ENCODE peak calls at places on chromosome 4, in eight cellular contexts. One of them, this sample, is unnamed.

GRCh38 chr4:54930226-54930625 is 195.2 kb downstream of the KDR start:
- DNase-seq in MM.1S: no peak
- DNase-seq in K562: no peak
- DNase-seq in mesendoderm: no peak
- DNase-seq in lung: no peak
- DNase-seq in CD4-positive, alpha-beta memory T cell: no peak
- DNase-seq in A549: no peak
- DNase-seq in neural progenitor cell: no peak
- DNase-seq in this sample: peak

GRCh38 chr4:38891051-38891738 is 23.6 kb downstream of the FAM114A1 start:
- DNase-seq in lung: no peak
- DNase-seq in A549: no peak
- DNase-seq in CD4-positive, alpha-beta memory T cell: no peak
- DNase-seq in MM.1S: no peak
- DNase-seq in K562: no peak
- DNase-seq in neural progenitor cell: no peak
- DNase-seq in mesendoderm: no peak
- DNase-seq in this sample: no peak

GRCh38 chr4:156545003-156545785 is 426.4 kb downstream of the PDGFC start:
- DNase-seq in K562: no peak
- DNase-seq in A549: no peak
- DNase-seq in lung: no peak
- DNase-seq in neural progenitor cell: no peak
- DNase-seq in MM.1S: no peak
- DNase-seq in CD4-positive, alpha-beta memory T cell: no peak
- DNase-seq in mesendoderm: no peak
- DNase-seq in this sample: no peak

GRCh38 chr4:171846232-171846631 is 33.0 kb downstream of the GALNTL6 start:
- DNase-seq in A549: no peak
- DNase-seq in K562: peak
- DNase-seq in neural progenitor cell: peak
- DNase-seq in MM.1S: peak
- DNase-seq in lung: no peak
- DNase-seq in mesendoderm: peak
- DNase-seq in CD4-positive, alpha-beta memory T cell: no peak
- DNase-seq in this sample: no peak

GRCh38 chr4:127732623-127733199 is 2.5 kb downstream of the SLC25A31 start:
- DNase-seq in CD4-positive, alpha-beta memory T cell: no peak
- DNase-seq in neural progenitor cell: peak
- DNase-seq in A549: peak
- DNase-seq in lung: no peak
- DNase-seq in K562: peak
- DNase-seq in mesendoderm: peak
- DNase-seq in MM.1S: peak
- DNase-seq in this sample: no peak

GRCh38 chr4:145709336-145709735 is 29.4 kb downstream of the C4orf51 start:
- DNase-seq in mesendoderm: no peak
- DNase-seq in lung: no peak
- DNase-seq in CD4-positive, alpha-beta memory T cell: no peak
- DNase-seq in MM.1S: peak
- DNase-seq in K562: no peak
- DNase-seq in neural progenitor cell: no peak
- DNase-seq in A549: no peak
- DNase-seq in this sample: no peak

GRCh38 chr4:146099585-146099984 is 75.9 kb upstream of the LSM6 start:
- DNase-seq in lung: no peak
- DNase-seq in K562: no peak
- DNase-seq in mesendoderm: no peak
- DNase-seq in CD4-positive, alpha-beta memory T cell: no peak
- DNase-seq in A549: no peak
- DNase-seq in MM.1S: no peak
- DNase-seq in neural progenitor cell: no peak
- DNase-seq in this sample: no peak

GRCh38 chr4:123325241-123325681 is 71.3 kb upstream of the SPRY1 start:
- DNase-seq in CD4-positive, alpha-beta memory T cell: no peak
- DNase-seq in K562: no peak
- DNase-seq in neural progenitor cell: no peak
- DNase-seq in lung: no peak
- DNase-seq in MM.1S: peak
- DNase-seq in mesendoderm: peak
- DNase-seq in A549: no peak
- DNase-seq in this sample: no peak

GRCh38 chr4:112550728-112551127 is 34.7 kb upstream of the NEUROG2 start:
- DNase-seq in lung: no peak
- DNase-seq in neural progenitor cell: no peak
- DNase-seq in A549: no peak
- DNase-seq in CD4-positive, alpha-beta memory T cell: no peak
- DNase-seq in MM.1S: no peak
- DNase-seq in K562: no peak
- DNase-seq in mesendoderm: no peak
- DNase-seq in this sample: no peak

GRCh38 chr4:25030283-25031076 is at the start of gene LGI2:
- DNase-seq in mesendoderm: no peak
- DNase-seq in MM.1S: peak
- DNase-seq in neural progenitor cell: peak
- DNase-seq in lung: no peak
- DNase-seq in K562: peak
- DNase-seq in A549: no peak
- DNase-seq in CD4-positive, alpha-beta memory T cell: no peak
- DNase-seq in this sample: peak

GRCh38 chr4:63906660-63907146 is 502.5 kb downstream of the TECRL start:
- DNase-seq in lung: no peak
- DNase-seq in mesendoderm: no peak
- DNase-seq in CD4-positive, alpha-beta memory T cell: no peak
- DNase-seq in K562: no peak
- DNase-seq in MM.1S: no peak
- DNase-seq in A549: no peak
- DNase-seq in neural progenitor cell: no peak
- DNase-seq in this sample: no peak

GRCh38 chr4:41012308-41012707 is 202.0 kb downstream of the APBB2 start:
- DNase-seq in MM.1S: no peak
- DNase-seq in A549: no peak
- DNase-seq in lung: no peak
- DNase-seq in neural progenitor cell: no peak
- DNase-seq in K562: no peak
- DNase-seq in CD4-positive, alpha-beta memory T cell: no peak
- DNase-seq in mesendoderm: no peak
- DNase-seq in this sample: no peak

GRCh38 chr4:151408630-151409469 is at the start of gene FHIP1A:
- DNase-seq in neural progenitor cell: peak
- DNase-seq in lung: peak
- DNase-seq in MM.1S: peak
- DNase-seq in A549: peak
- DNase-seq in CD4-positive, alpha-beta memory T cell: peak
- DNase-seq in K562: peak
- DNase-seq in mesendoderm: peak
- DNase-seq in this sample: peak

GRCh38 chr4:189597341-189597740 is 343.3 kb upstream of the FRG1 start:
- DNase-seq in MM.1S: no peak
- DNase-seq in lung: no peak
- DNase-seq in mesendoderm: no peak
- DNase-seq in CD4-positive, alpha-beta memory T cell: no peak
- DNase-seq in neural progenitor cell: peak
- DNase-seq in K562: no peak
- DNase-seq in A549: no peak
- DNase-seq in this sample: no peak

GRCh38 chr4:61555789-61556188 is 355.7 kb downstream of the ADGRL3 start:
- DNase-seq in CD4-positive, alpha-beta memory T cell: no peak
- DNase-seq in neural progenitor cell: no peak
- DNase-seq in A549: no peak
- DNase-seq in lung: no peak
- DNase-seq in mesendoderm: peak
- DNase-seq in MM.1S: no peak
- DNase-seq in K562: no peak
- DNase-seq in this sample: no peak

DNA sequence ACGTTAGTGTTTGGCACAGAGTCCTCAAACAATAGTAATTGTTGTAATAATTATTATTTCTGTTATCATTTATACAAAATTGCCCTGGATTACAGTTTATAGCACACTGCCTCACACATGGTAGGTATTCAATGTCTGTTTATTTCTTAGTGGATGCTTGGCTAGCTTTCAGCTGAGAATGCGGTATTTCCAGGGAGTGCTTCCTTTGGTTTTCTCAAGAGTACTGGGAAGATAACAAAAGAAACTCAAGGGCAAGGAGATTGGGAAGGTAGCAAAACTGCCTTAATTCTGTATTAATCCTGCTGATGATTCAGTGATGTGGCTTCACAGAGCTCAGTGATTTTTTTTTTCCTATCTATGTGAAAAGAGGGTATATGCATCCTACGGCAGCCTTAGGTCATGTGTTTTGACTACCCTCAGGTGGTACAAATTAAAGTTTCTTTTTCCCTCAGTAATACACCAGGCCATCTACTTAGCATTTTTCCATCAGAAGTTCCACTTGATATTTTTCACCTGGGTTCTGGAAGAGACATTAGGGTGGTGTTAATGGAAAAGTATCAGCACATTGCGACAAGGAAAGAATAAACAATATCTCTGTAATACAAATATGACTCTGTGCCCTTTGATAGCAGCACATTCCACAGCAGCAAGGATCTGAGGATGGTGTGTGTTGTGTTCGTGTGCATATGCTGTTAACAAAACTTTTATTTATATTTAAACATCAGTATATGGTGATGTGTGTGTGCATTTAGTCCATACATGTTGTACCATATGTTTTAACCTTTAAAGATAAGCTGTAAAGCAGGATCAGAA is 124.3 kb upstream of the RASGEF1B start:
- DNase-seq in neural progenitor cell: no peak
- DNase-seq in mesendoderm: no peak
- DNase-seq in lung: no peak
- DNase-seq in MM.1S: no peak
- DNase-seq in K562: no peak
- DNase-seq in A549: no peak
- DNase-seq in CD4-positive, alpha-beta memory T cell: no peak
- DNase-seq in this sample: no peak
- H3K4me3 ChIP-seq in neural progenitor cell: no peak
- H3K4me3 ChIP-seq in mesendoderm: no peak
- H3K4me3 ChIP-seq in lung: no peak
- H3K4me3 ChIP-seq in MM.1S: no peak
- H3K4me3 ChIP-seq in K562: no peak
- H3K4me3 ChIP-seq in A549: no peak
- H3K4me3 ChIP-seq in CD4-positive, alpha-beta memory T cell: no peak
- H3K4me3 ChIP-seq in this sample: no peak

GRCh38 chr4:184750926-184751584 is 17.2 kb upstream of the CENPU start:
- DNase-seq in A549: no peak
- DNase-seq in neural progenitor cell: no peak
- DNase-seq in CD4-positive, alpha-beta memory T cell: no peak
- DNase-seq in K562: peak
- DNase-seq in mesendoderm: no peak
- DNase-seq in lung: no peak
- DNase-seq in MM.1S: no peak
- DNase-seq in this sample: no peak
- H3K27ac ChIP-seq in A549: no peak
- H3K27ac ChIP-seq in neural progenitor cell: no peak
- H3K27ac ChIP-seq in CD4-positive, alpha-beta memory T cell: no peak
- H3K27ac ChIP-seq in K562: no peak
- H3K27ac ChIP-seq in mesendoderm: no peak
- H3K27ac ChIP-seq in lung: no peak
- H3K27ac ChIP-seq in MM.1S: no peak
- H3K27ac ChIP-seq in this sample: no peak

DNA sequence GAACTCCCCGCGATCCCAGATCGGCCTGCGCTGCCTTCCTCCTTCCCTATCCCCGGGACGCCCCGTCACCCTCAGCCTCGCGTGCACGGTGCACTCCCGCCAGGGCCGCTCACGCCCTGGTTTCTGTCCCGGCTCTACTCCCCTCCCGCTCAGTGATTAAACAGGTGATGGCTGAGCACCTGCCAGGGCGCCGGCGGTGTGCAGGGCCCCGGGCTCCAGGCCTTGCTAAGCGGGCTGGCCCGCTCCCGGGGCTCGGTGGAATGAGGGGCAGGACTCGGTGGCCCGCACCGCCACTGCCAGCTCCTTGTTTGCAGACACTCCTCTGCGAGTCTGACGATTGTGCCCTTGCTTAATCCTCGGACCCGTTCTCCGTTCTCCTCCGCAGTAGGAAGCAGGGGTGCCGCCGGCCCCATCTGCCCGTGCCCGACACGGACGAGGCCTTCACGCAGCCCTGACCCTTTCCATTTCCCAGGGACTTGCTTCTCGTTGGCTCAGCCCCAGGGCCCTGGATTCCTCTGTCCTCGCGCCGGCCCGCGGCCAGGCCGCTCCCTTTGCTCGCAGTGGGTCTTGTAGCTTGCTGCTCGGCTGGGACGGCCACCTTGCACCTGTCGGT is 143.5 kb downstream of the TRIML1 start:
- DNase-seq in mesendoderm: peak
- DNase-seq in K562: no peak
- DNase-seq in A549: no peak
- DNase-seq in MM.1S: no peak
- DNase-seq in CD4-positive, alpha-beta memory T cell: no peak
- DNase-seq in neural progenitor cell: peak
- DNase-seq in lung: no peak
- DNase-seq in this sample: no peak
- H3K4me3 ChIP-seq in mesendoderm: no peak
- H3K4me3 ChIP-seq in K562: no peak
- H3K4me3 ChIP-seq in A549: no peak
- H3K4me3 ChIP-seq in MM.1S: no peak
- H3K4me3 ChIP-seq in CD4-positive, alpha-beta memory T cell: no peak
- H3K4me3 ChIP-seq in neural progenitor cell: peak
- H3K4me3 ChIP-seq in lung: no peak
- H3K4me3 ChIP-seq in this sample: no peak

GRCh38 chr4:48368389-48368788 is 27.1 kb downstream of the SLAIN2 start:
- DNase-seq in mesendoderm: no peak
- DNase-seq in A549: no peak
- DNase-seq in K562: no peak
- DNase-seq in CD4-positive, alpha-beta memory T cell: no peak
- DNase-seq in neural progenitor cell: no peak
- DNase-seq in lung: no peak
- DNase-seq in MM.1S: no peak
- DNase-seq in this sample: no peak

GRCh38 chr4:48370260-48371134 is 29.2 kb downstream of the SLAIN2 start:
- DNase-seq in K562: no peak
- DNase-seq in lung: no peak
- DNase-seq in mesendoderm: no peak
- DNase-seq in MM.1S: no peak
- DNase-seq in A549: no peak
- DNase-seq in CD4-positive, alpha-beta memory T cell: no peak
- DNase-seq in neural progenitor cell: no peak
- DNase-seq in this sample: no peak

GRCh38 chr4:48369248-48369647 is 27.9 kb downstream of the SLAIN2 start:
- DNase-seq in mesendoderm: no peak
- DNase-seq in CD4-positive, alpha-beta memory T cell: no peak
- DNase-seq in neural progenitor cell: no peak
- DNase-seq in K562: no peak
- DNase-seq in A549: no peak
- DNase-seq in lung: no peak
- DNase-seq in MM.1S: no peak
- DNase-seq in this sample: no peak

GRCh38 chr4:48372272-48372671 is 30.9 kb downstream of the SLAIN2 start:
- DNase-seq in A549: no peak
- DNase-seq in lung: no peak
- DNase-seq in mesendoderm: no peak
- DNase-seq in MM.1S: no peak
- DNase-seq in K562: no peak
- DNase-seq in neural progenitor cell: no peak
- DNase-seq in CD4-positive, alpha-beta memory T cell: no peak
- DNase-seq in this sample: no peak

DNA sequence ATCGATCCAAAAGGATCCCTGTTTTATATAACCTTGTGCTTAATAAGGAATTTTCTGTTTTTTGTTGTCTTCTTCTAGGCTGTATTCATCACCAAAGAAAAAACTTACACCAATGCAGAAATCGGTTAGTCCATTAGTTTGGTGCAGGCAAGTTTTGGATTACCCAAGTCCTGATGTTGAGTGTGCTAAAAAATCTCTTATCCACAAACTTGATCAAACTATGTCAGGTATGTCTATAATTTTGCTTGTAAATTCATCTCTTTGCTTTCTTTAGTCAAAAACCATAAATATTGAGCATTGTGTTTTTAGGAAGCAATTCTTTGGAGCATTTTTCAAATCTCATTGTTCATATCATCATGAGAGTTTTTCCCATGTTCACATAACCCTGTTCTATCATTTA is 28.4 kb downstream of the SLAIN2 start:
- DNase-seq in mesendoderm: no peak
- DNase-seq in K562: no peak
- DNase-seq in lung: no peak
- DNase-seq in A549: no peak
- DNase-seq in neural progenitor cell: no peak
- DNase-seq in MM.1S: no peak
- DNase-seq in CD4-positive, alpha-beta memory T cell: no peak
- DNase-seq in this sample: no peak
- H3K27ac ChIP-seq in mesendoderm: no peak
- H3K27ac ChIP-seq in K562: no peak
- H3K27ac ChIP-seq in lung: no peak
- H3K27ac ChIP-seq in A549: no peak
- H3K27ac ChIP-seq in neural progenitor cell: peak
- H3K27ac ChIP-seq in MM.1S: no peak
- H3K27ac ChIP-seq in CD4-positive, alpha-beta memory T cell: no peak
- H3K27ac ChIP-seq in this sample: no peak

This sample was measured in heart left ventricle.